ENCODE peak calls at places on chromosomes 2 and 18, in ten cellular contexts. C is A549, Q is breast epithelium, U is prostate gland, L is ovary, V is H54, O is heart left ventricle, K is HCT116, P is suprapubic skin, H is IMR-90. Y is an unnamed sample.

GRCh38 chr2:120999374-121000097 is 263.9 kb downstream of the GLI2 start:
- DNase-seq in C (no peak), Q (peak), U (no peak), L (no peak), V (no peak), O (no peak), K (no peak), P (no peak), H (no peak), Y (no peak)

GRCh38 chr2:164794432-164795231 is 47.0 kb downstream of the COBLL1 start:
- DNase-seq in C (no peak), Q (no peak), U (no peak), L (no peak), V (no peak), O (no peak), K (no peak), P (no peak), H (no peak), Y (no peak)

GRCh38 chr2:16628316-16628715 is 37.3 kb downstream of the CYRIA start:
- DNase-seq in C (no peak), Q (no peak), U (no peak), L (no peak), V (no peak), O (no peak), K (no peak), P (no peak), H (peak), Y (no peak)

GRCh38 chr2:207078186-207078798 is 87.5 kb downstream of the KLF7 start:
- DNase-seq in C (no peak), Q (no peak), U (no peak), L (no peak), V (no peak), O (no peak), K (no peak), P (no peak), H (no peak), Y (no peak)

GRCh38 chr18:57585846-57586242 is 658 bp downstream of the FECH start:
- DNase-seq in C (no peak), Q (no peak), U (no peak), L (peak), V (no peak), O (no peak), K (no peak), P (no peak), H (no peak), Y (no peak)

GRCh38 chr2:240165638-240166037 is 25.2 kb upstream of the OTOS start:
- DNase-seq in C (no peak), Q (no peak), U (no peak), L (no peak), V (no peak), O (peak), K (no peak), P (no peak), H (no peak), Y (no peak)

GRCh38 chr2:239674101-239674980 is 273.5 kb upstream of the HDAC4 start:
- DNase-seq in C (no peak), Q (no peak), U (no peak), L (no peak), V (no peak), O (peak), K (no peak), P (no peak), H (no peak), Y (no peak)

GRCh38 chr2:19576411-19576810 is 218.0 kb upstream of the OSR1 start:
- DNase-seq in C (peak), Q (no peak), U (no peak), L (no peak), V (no peak), O (no peak), K (no peak), P (no peak), H (no peak), Y (no peak)

GRCh38 chr18:31267823-31268481 is 50.0 kb upstream of the DSG1 start:
- DNase-seq in C (no peak), Q (no peak), U (no peak), L (no peak), V (no peak), O (no peak), K (no peak), P (no peak), H (no peak), Y (no peak)

GRCh38 chr18:76471593-76471992 is 23.4 kb downstream of the ZNF516 start:
- DNase-seq in C (no peak), Q (no peak), U (no peak), L (no peak), V (no peak), O (no peak), K (no peak), P (peak), H (no peak), Y (no peak)

GRCh38 chr2:224027912-224028311 is 11.2 kb downstream of the SERPINE2 start:
- DNase-seq in C (no peak), Q (no peak), U (no peak), L (no peak), V (no peak), O (no peak), K (no peak), P (no peak), H (no peak), Y (no peak)

GRCh38 chr2:176085861-176086771 is 2.4 kb upstream of the EVX2 start:
- DNase-seq in C (peak), Q (no peak), U (no peak), L (no peak), V (no peak), O (peak), K (peak), P (no peak), H (peak), Y (no peak)

GRCh38 chr18:8031496-8031895 is 464.4 kb downstream of the PTPRM start:
- DNase-seq in C (no peak), Q (no peak), U (no peak), L (no peak), V (no peak), O (no peak), K (no peak), P (no peak), H (no peak), Y (no peak)

GRCh38 chr18:25097119-25098114 is 254.5 kb downstream of the ZNF521 start:
- DNase-seq in C (no peak), Q (no peak), U (no peak), L (no peak), V (no peak), O (no peak), K (no peak), P (no peak), H (peak), Y (no peak)

GRCh38 chr2:215476424-215476823 is 40.6 kb upstream of the FN1 start:
- DNase-seq in C (no peak), Q (no peak), U (no peak), L (no peak), V (no peak), O (no peak), K (no peak), P (no peak), H (peak), Y (no peak)

GRCh38 chr2:169366066-169366465 is 3.7 kb upstream of the LRP2 start:
- DNase-seq in C (no peak), Q (no peak), U (no peak), L (no peak), V (no peak), O (no peak), K (no peak), P (no peak), H (peak), Y (no peak)

GRCh38 chr18:11981633-11982366 is 493 bp downstream of the IMPA2 start:
- DNase-seq in C (no peak), Q (peak), U (peak), L (peak), V (no peak), O (peak), K (no peak), P (peak), H (peak), Y (no peak)

GRCh38 chr18:36514778-36515177 is 217.3 kb downstream of the FHOD3 start:
- DNase-seq in C (no peak), Q (no peak), U (no peak), L (no peak), V (no peak), O (no peak), K (no peak), P (no peak), H (no peak), Y (no peak)

GRCh38 chr2:28689764-28690163 is 61.9 kb upstream of the PPP1CB start:
- DNase-seq in C (no peak), Q (no peak), U (no peak), L (no peak), V (no peak), O (no peak), K (no peak), P (no peak), H (no peak), Y (no peak)

GRCh38 chr2:162579986-162580385 is 236.1 kb downstream of the GCA start:
- DNase-seq in C (peak), Q (no peak), U (no peak), L (no peak), V (no peak), O (no peak), K (no peak), P (no peak), H (no peak), Y (no peak)

GRCh38 chr2:240622631-240623235 is 2.5 kb upstream of the GPR35 start:
- DNase-seq in C (no peak), Q (no peak), U (no peak), L (no peak), V (no peak), O (peak), K (no peak), P (peak), H (no peak), Y (no peak)

GRCh38 chr18:23812566-23813440 is 123.5 kb downstream of the LAMA3 start:
- DNase-seq in C (peak), Q (no peak), U (no peak), L (no peak), V (no peak), O (no peak), K (peak), P (no peak), H (peak), Y (no peak)

GRCh38 chr2:226337941-226338605 is 461.5 kb downstream of the IRS1 start:
- DNase-seq in C (no peak), Q (no peak), U (no peak), L (no peak), V (no peak), O (no peak), K (no peak), P (no peak), H (peak), Y (no peak)

GRCh38 chr18:54388203-54389142 is 30.8 kb downstream of the C18orf54 start:
- DNase-seq in C (peak), Q (peak), U (no peak), L (no peak), V (peak), O (no peak), K (peak), P (no peak), H (peak), Y (no peak)

GRCh38 chr2:172047486-172048194 is 37.7 kb upstream of the DLX1 start:
- DNase-seq in C (no peak), Q (no peak), U (no peak), L (no peak), V (no peak), O (no peak), K (no peak), P (no peak), H (no peak), Y (no peak)

GRCh38 chr18:77858331-77858730 is 608.7 kb downstream of the GALR1 start:
- DNase-seq in C (no peak), Q (no peak), U (no peak), L (no peak), V (no peak), O (no peak), K (no peak), P (no peak), H (no peak), Y (no peak)
- TF ChIP-seq POLR2A in C (no peak), Q (no peak), U (no peak), L (no peak), V (no peak), O (no peak), K (no peak), P (no peak), H (no peak), Y (no peak)

DNA sequence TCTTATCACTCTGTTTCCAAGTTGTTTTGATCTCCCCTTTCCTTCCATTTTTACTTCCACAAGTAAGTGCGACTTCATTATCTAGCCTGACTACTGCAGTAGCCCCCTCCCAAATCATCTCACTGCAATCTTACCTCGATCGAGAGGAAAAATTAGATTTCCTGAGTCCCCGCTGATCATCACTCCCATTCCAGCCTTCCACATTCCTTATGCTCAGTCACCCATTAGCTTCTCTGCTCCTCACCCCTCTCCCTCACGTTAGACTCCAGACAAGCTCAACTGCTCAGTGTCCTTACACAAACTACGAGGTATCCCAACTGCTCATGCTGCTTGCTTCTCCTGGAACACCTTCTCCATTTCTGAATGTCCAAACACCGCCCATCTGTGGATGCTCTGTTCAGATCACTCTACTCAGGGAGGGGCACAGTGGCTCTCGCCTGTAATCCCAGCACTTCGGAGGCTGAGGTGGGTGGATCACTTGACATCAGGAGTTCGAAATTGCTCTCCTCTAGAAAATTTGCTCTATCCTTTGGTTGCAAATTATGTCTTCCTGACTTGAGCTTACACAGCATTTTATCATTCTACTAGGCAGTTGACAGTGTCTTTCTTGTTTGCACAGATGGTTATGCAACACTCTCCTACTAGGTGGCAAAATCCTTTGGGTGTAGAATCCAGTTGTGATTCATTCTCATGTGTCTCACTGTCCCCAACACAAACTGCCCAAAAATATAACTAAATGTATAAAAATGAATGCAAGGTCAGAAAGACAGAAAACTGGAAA is 96.5 kb downstream of the INO80D start:
- DNase-seq in C (no peak), Q (no peak), U (no peak), L (no peak), V (no peak), O (no peak), K (no peak), P (no peak), H (no peak), Y (no peak)
- TF ChIP-seq POLR2A in C (no peak), Q (no peak), U (no peak), L (no peak), V (no peak), O (no peak), K (no peak), P (no peak), H (no peak), Y (no peak)

DNA sequence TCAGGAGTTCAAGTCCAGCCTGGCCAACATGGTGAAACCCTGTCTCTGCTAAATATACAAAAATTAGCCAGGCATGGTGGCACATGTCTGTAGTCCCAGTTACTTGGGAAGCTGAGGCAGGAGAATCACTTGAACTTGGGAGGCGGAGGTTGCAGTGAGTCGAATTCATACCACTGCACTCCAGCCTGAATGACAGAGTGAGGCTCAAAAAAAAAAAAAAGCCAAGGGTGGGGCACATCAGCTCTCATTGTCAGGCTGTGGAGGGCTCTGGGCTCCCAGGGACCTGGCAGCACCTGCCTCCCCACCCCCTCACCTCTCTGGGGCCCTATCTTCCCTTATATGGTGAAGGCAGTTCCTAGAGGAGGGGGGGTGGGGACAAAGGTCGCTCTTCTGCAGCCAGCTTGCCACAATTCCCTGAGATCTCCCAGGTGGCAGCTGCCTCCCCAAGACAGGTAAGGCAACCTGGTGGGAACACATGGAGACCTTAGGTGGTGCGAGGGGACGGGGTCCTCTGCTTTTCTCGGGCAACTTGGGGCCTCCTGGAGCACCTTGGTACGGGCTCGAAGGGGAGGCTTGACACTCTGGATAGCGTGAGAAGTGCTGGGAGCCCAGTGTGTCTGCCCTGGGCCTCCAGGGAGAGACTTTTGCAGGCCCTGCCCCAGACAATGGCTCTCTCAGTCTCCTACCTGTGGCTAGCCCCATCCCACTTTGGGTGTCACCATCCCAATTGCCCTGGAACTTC is at the start of gene VIL1:
- DNase-seq in C (no peak), Q (no peak), U (no peak), L (no peak), V (no peak), O (no peak), K (no peak), P (no peak), H (no peak), Y (no peak)
- TF ChIP-seq POLR2A in C (no peak), Q (no peak), U (no peak), L (no peak), V (no peak), O (no peak), K (no peak), P (no peak), H (no peak), Y (no peak)

GRCh38 chr18:62728254-62728653 is 12.9 kb downstream of the PHLPP1 start:
- DNase-seq in C (no peak), Q (no peak), U (no peak), L (no peak), V (no peak), O (no peak), K (no peak), P (no peak), H (no peak), Y (no peak)
- TF ChIP-seq POLR2A in C (no peak), Q (no peak), U (no peak), L (no peak), V (no peak), O (no peak), K (no peak), P (no peak), H (no peak), Y (no peak)

GRCh38 chr2:234992624-234993349 is 41.0 kb downstream of the SH3BP4 start:
- DNase-seq in C (no peak), Q (no peak), U (no peak), L (no peak), V (no peak), O (no peak), K (no peak), P (no peak), H (no peak), Y (no peak)

GRCh38 chr2:234991793-234992192 is 40.0 kb downstream of the SH3BP4 start:
- DNase-seq in C (no peak), Q (no peak), U (no peak), L (no peak), V (no peak), O (peak), K (no peak), P (no peak), H (no peak), Y (no peak)

GRCh38 chr2:234992196-234992595 is 40.4 kb downstream of the SH3BP4 start:
- DNase-seq in C (no peak), Q (no peak), U (no peak), L (no peak), V (no peak), O (no peak), K (no peak), P (no peak), H (no peak), Y (no peak)

GRCh38 chr2:234994340-234995321 is 42.8 kb downstream of the SH3BP4 start:
- DNase-seq in C (peak), Q (no peak), U (no peak), L (no peak), V (no peak), O (no peak), K (no peak), P (no peak), H (no peak), Y (no peak)

GRCh38 chr2:234993547-234993981 is 41.7 kb downstream of the SH3BP4 start:
- DNase-seq in C (no peak), Q (no peak), U (no peak), L (no peak), V (no peak), O (no peak), K (no peak), P (no peak), H (no peak), Y (no peak)
- TF ChIP-seq POLR2A in C (no peak), Q (no peak), U (no peak), L (no peak), V (no peak), O (no peak), K (no peak), P (no peak), H (no peak), Y (no peak)

GRCh38 chr2:222241054-222241453 is 57.7 kb downstream of the PAX3 start:
- DNase-seq in C (no peak), Q (no peak), U (no peak), L (no peak), V (no peak), O (no peak), K (no peak), P (no peak), H (no peak), Y (no peak)
- TF ChIP-seq POLR2A in C (no peak), Q (no peak), U (no peak), L (no peak), V (no peak), O (no peak), K (no peak), P (no peak), H (no peak), Y (no peak)

Y was measured in gastrocnemius medialis.